ENCODE peak calls at places on chromosomes 12 and 14, in six cellular contexts. P, T, I, O, B and K are unnamed samples.

GRCh38 chr12:58893421-58893986 is 26.8 kb downstream of the LRIG3 start:
- DNase-seq in T (peak), B (no peak), I (no peak), O (no peak), P (no peak), K (peak)

GRCh38 chr14:102590667-102591099 is 1.8 kb upstream of the RCOR1 start:
- DNase-seq in P (no peak), T (peak), O (no peak), I (peak), B (peak), K (no peak)

GRCh38 chr12:87870061-87870460 is 159.1 kb downstream of the C12orf50 start:
- DNase-seq in P (no peak), T (peak), I (no peak), O (no peak), B (no peak), K (no peak)

GRCh38 chr14:61127099-61127498 is 146.1 kb downstream of the SLC38A6 start:
- DNase-seq in B (no peak), O (no peak), I (no peak), P (no peak), T (no peak), K (no peak)

GRCh38 chr14:31829256-31829923 is 247.7 kb upstream of the ARHGAP5 start:
- DNase-seq in I (no peak), O (no peak), T (peak), B (peak), P (no peak), K (peak)

GRCh38 chr14:76778546-76779215 is 17.4 kb downstream of the VASH1 start:
- DNase-seq in T (no peak), I (no peak), O (no peak), P (no peak), B (no peak), K (no peak)

GRCh38 chr12:69274861-69275260 is 35.5 kb downstream of the CPSF6 start:
- DNase-seq in O (no peak), I (no peak), P (no peak), T (peak), B (no peak), K (peak)

GRCh38 chr12:4031703-4032291 is 158.6 kb upstream of the PARP11 start:
- DNase-seq in I (peak), O (no peak), P (no peak), B (no peak), T (peak), K (no peak)

GRCh38 chr12:29620030-29620429 is 122.5 kb upstream of the OVCH1 start:
- DNase-seq in O (no peak), T (no peak), I (no peak), B (no peak), P (no peak), K (no peak)

GRCh38 chr14:24851837-24852236 is 198.1 kb downstream of the STXBP6 start:
- DNase-seq in O (no peak), B (no peak), P (no peak), T (peak), I (no peak), K (no peak)

GRCh38 chr12:10361622-10362021 is 28.2 kb downstream of the KLRK1 start:
- DNase-seq in T (peak), O (no peak), P (no peak), B (no peak), I (no peak), K (no peak)

DNA sequence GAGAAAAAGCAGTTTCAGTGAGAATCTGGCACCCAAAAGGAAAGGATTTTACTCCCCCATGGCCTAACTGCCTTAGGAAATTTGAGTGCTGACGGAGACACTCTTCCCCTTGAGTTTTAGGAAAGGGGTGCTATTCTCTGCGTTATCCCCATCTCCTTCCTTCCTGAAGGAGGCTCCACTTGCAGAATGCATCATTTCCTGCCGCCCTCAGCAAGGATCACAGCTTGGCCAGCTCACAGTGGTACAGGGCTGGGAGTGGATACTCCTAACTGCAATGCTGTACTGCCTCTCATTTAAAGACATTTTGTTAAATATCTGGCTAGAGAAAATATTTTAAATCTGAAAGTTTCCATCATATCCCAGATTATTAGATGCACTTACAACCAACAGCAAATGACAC is 33.0 kb downstream of the RDH12 start:
- DNase-seq in O (no peak), B (no peak), I (no peak), T (peak), P (no peak), K (peak)
- TF ChIP-seq CTCF in O (no peak), B (no peak), I (no peak), T (peak), P (no peak), K (peak)

DNA sequence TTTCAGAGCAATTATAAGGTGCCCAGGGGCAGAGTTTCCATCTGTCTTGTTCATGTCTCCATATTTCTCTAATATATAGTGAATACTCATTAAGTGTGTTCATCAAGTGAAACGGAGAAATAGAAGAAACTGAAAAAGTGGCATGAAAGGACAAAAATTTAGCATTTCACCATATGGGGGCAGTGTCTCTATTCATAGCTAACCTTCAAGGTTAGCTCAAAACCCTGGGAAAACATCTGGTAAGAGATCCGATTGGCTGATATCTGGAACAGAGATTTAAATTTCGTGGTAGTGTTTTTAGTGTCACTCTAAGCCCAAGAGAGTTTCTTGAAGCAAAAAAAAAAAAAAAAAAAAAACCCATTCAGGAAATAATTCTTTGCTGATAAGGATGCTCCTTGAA is 367.5 kb downstream of the DAD1 start:
- DNase-seq in P (no peak), O (peak), B (peak), I (no peak), T (peak), K (peak)
- TF ChIP-seq CTCF in P (peak), O (no peak), B (peak), I (no peak), T (peak), K (peak)

GRCh38 chr14:41606249-41607118 is at the start of gene LRFN5:
- DNase-seq in O (peak), P (no peak), I (no peak), T (peak), B (peak), K (no peak)
- TF ChIP-seq CTCF in O (no peak), P (no peak), I (no peak), T (no peak), B (no peak), K (no peak)

GRCh38 chr14:106586098-106586704 is 1059.8 kb downstream of the TMEM121 start:
- DNase-seq in O (peak), P (peak), B (peak), I (no peak), T (no peak), K (no peak)
- TF ChIP-seq CTCF in O (peak), P (peak), B (peak), I (no peak), T (no peak), K (no peak)

GRCh38 chr12:26179829-26180228 is 15.5 kb upstream of the SSPN start:
- DNase-seq in T (no peak), O (no peak), P (no peak), I (no peak), B (no peak), K (no peak)
- TF ChIP-seq CTCF in T (no peak), O (no peak), P (no peak), I (no peak), B (no peak), K (no peak)

GRCh38 chr14:105989746-105990302 is 463.4 kb downstream of the TMEM121 start:
- DNase-seq in P (no peak), O (no peak), I (no peak), T (no peak), B (no peak), K (no peak)
- TF ChIP-seq CTCF in P (no peak), O (no peak), I (no peak), T (no peak), B (no peak), K (no peak)

DNA sequence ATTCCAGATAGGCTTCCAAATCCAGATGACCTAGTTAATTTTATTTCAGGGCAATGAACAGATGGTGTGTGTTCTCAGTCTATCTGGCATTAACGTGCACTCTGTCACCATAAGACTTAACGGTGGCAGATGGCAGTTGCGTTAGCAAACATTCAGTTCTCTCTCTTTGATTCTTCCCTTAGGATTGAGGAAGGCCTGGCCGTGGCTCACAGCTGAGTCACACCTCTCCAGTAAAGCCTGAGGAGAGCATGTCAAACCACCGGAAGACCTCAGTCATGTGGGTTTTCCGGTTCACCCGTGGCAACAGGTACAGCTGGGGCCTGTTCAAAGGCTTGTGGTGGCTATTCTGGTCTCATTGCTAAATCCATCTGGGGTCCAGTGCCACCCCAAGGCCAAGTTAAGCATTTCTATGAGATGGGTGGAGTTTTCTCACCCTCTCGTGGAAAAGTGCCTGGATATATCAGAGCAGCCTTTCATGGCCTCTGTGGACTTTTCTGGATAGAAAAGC is 545.1 kb upstream of the ATP2B1 start:
- DNase-seq in I (peak), O (peak), P (peak), B (peak), T (peak), K (peak)
- TF ChIP-seq CTCF in I (no peak), O (no peak), P (no peak), B (peak), T (peak), K (peak)

GRCh38 chr12:114674201-114675047 is 9.6 kb downstream of the TBX3 start:
- DNase-seq in I (no peak), O (no peak), B (no peak), T (no peak), P (no peak), K (no peak)
- TF ChIP-seq CTCF in I (no peak), O (no peak), B (no peak), T (no peak), P (no peak), K (peak)

GRCh38 chr12:115983226-115983798 is 294.2 kb downstream of the MED13L start:
- DNase-seq in T (peak), O (no peak), I (no peak), P (no peak), B (no peak), K (no peak)
- TF ChIP-seq CTCF in T (peak), O (no peak), I (peak), P (peak), B (peak), K (peak)

DNA sequence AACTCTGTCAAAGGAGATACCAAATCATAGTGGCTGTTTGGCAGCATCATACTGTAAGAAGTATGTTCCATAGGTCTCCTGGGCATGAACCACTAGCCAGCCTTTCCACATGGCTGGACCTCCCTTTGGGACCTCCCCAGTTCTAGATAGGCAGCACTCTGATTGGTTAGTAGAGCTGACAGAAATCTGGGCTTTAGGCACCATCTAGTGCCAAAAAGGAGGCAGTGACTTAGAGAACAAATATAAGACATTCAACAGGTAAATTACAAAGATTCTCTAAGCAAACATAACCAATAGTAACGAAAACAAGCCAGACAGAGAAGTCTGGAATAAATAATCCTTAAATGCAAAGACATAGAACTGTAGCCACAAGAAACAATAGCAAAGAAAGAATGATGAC is 148.0 kb upstream of the PDE3A start:
- DNase-seq in T (peak), I (no peak), B (no peak), P (no peak), O (peak), K (no peak)
- TF ChIP-seq CTCF in T (peak), I (no peak), B (peak), P (no peak), O (no peak), K (no peak)